ENCODE peak calls at places on chromosomes 12 and 14, in six cellular contexts. E is T-cell, R is A549, C is GM04504, B is HEK293T, A is ecto neural progenitor cell. M is an unnamed sample.

GRCh38 chr12:51905507-51906438 is 1.5 kb upstream of the ACVRL1 start:
- DNase-seq in A (no peak), R (no peak), B (no peak), E (no peak), C (peak; percentile 56), M (peak; percentile 87)

GRCh38 chr12:115983226-115983798 is 294.2 kb downstream of the MED13L start:
- DNase-seq in A (no peak), C (no peak), E (no peak), R (peak; percentile 58), B (peak; percentile 55), M (peak; percentile 87)

GRCh38 chr14:103857256-103857655 is 9.9 kb upstream of the PPP1R13B start:
- DNase-seq in A (no peak), E (no peak), C (no peak), B (no peak), R (no peak), M (no peak)

GRCh38 chr12:51200156-51200555 is 17.7 kb downstream of the POU6F1 start:
- DNase-seq in A (no peak), B (no peak), E (no peak), R (no peak), C (no peak), M (no peak)

GRCh38 chr14:48323655-48324054 is 648.2 kb upstream of the MDGA2 start:
- DNase-seq in C (no peak), R (no peak), B (no peak), A (no peak), E (no peak), M (peak; percentile 49)

GRCh38 chr14:105888784-105889665 is 362.6 kb downstream of the TMEM121 start:
- DNase-seq in B (no peak), R (no peak), C (no peak), E (no peak), A (no peak), M (peak; percentile 36)

GRCh38 chr12:6326316-6326959 is 15.4 kb downstream of the TNFRSF1A start:
- DNase-seq in R (peak; percentile 85), B (peak; percentile 77), E (no peak), A (no peak), C (no peak), M (peak; percentile 92)

GRCh38 chr12:5503774-5504173 is 71.9 kb downstream of the NTF3 start:
- DNase-seq in B (no peak), A (no peak), C (no peak), R (no peak), E (no peak), M (peak; percentile 79)

GRCh38 chr14:92507174-92507768 is 6.3 kb upstream of the RIN3 start:
- DNase-seq in R (no peak), B (no peak), A (no peak), E (no peak), C (no peak), M (no peak)

GRCh38 chr12:15788266-15789214 is 648 bp downstream of the EPS8 start:
- DNase-seq in B (peak; percentile 42), A (peak; percentile 65), R (peak; percentile 66), C (no peak), E (peak; percentile 1), M (peak; percentile 79)

GRCh38 chr12:103880299-103881142 is 39.5 kb upstream of the NT5DC3 start:
- DNase-seq in R (peak; percentile 16), E (no peak), A (no peak), C (no peak), B (no peak), M (peak; percentile 76)

GRCh38 chr12:30286345-30286926 is 409.2 kb downstream of the IPO8 start:
- DNase-seq in A (no peak), E (no peak), R (peak; percentile 27), B (no peak), C (no peak), M (no peak)

GRCh38 chr14:105525861-105526780 is at the start of gene TMEM121:
- DNase-seq in A (peak; percentile 78), E (peak; percentile 35), C (no peak), B (peak; percentile 63), R (peak; percentile 46), M (no peak)

GRCh38 chr14:69316449-69317391 is 56.8 kb downstream of the GALNT16 start:
- DNase-seq in R (peak; percentile 85), A (peak; percentile 45), C (peak; percentile 96), E (no peak), B (no peak), M (peak; percentile 92)

GRCh38 chr12:90229771-90230170 is 521.1 kb upstream of the ATP2B1 start:
- DNase-seq in E (no peak), A (no peak), R (no peak), C (no peak), B (no peak), M (peak; percentile 84)

GRCh38 chr14:71749613-71750238 is 182.5 kb upstream of the RGS6 start:
- DNase-seq in A (no peak), B (no peak), R (no peak), C (no peak), E (no peak), M (no peak)

GRCh38 chr12:32146074-32146873 is 39.6 kb downstream of the BICD1 start:
- DNase-seq in B (no peak), A (peak; percentile 14), E (no peak), C (no peak), R (no peak), M (no peak)